ENCODE peak calls at places on chromosomes 7 and 10, in seven cellular contexts. B, L, Q, D, A, C and T are unnamed samples.

GRCh38 chr7:19899517-19899916 is 126.1 kb upstream of the TMEM196 start:
- DNase-seq in A (no peak), C (no peak), Q (no peak), B (no peak), D (no peak), L (no peak), T (no peak)

GRCh38 chr10:103502849-103503660 is 9.6 kb downstream of the NEURL1 start:
- DNase-seq in A (no peak), Q (no peak), D (no peak), B (no peak), C (peak; percentile 63), L (no peak), T (no peak)

GRCh38 chr7:103010220-103010607 is 64.4 kb downstream of the FBXL13 start:
- DNase-seq in D (no peak), A (no peak), L (no peak), Q (no peak), B (no peak), C (no peak), T (no peak)

GRCh38 chr7:34735526-34735925 is 77.5 kb downstream of the NPSR1 start:
- DNase-seq in B (no peak), C (no peak), L (no peak), D (no peak), A (no peak), Q (no peak), T (no peak)

GRCh38 chr7:85564861-85565630 is 378.2 kb upstream of the SEMA3D start:
- DNase-seq in L (no peak), A (no peak), C (no peak), Q (no peak), B (no peak), D (no peak), T (no peak)

GRCh38 chr10:7070950-7071349 is 339.9 kb downstream of the SFMBT2 start:
- DNase-seq in L (no peak), Q (no peak), D (no peak), C (no peak), B (no peak), A (no peak), T (no peak)

GRCh38 chr10:114207349-114207748 is 28.2 kb downstream of the TDRD1 start:
- DNase-seq in A (no peak), L (no peak), D (no peak), Q (no peak), C (no peak), B (no peak), T (no peak)

GRCh38 chr7:129143724-129144094 is 798 bp upstream of the TSPAN33 start:
- DNase-seq in Q (no peak), D (no peak), A (no peak), B (no peak), L (no peak), C (no peak), T (no peak)

GRCh38 chr10:122565766-122566206 is 5.2 kb downstream of the DMBT1 start:
- DNase-seq in L (peak; percentile 85), Q (peak; percentile 83), C (peak; percentile 81), D (peak; percentile 90), B (peak; percentile 72), A (peak; percentile 44), T (no peak)

GRCh38 chr10:29482591-29483421 is 152.0 kb downstream of the SVIL start:
- DNase-seq in C (no peak), D (no peak), A (no peak), Q (no peak), B (no peak), L (no peak), T (no peak)

GRCh38 chr7:101690061-101690460 is 61.0 kb upstream of the MYL10 start:
- DNase-seq in D (no peak), B (no peak), L (no peak), A (no peak), Q (peak; percentile 75), C (no peak), T (no peak)

GRCh38 chr10:69362471-69362954 is 54.2 kb downstream of the TACR2 start:
- DNase-seq in A (no peak), D (no peak), Q (peak; percentile 64), L (no peak), C (no peak), B (peak; percentile 65), T (no peak)

GRCh38 chr7:68420342-68420750 is 1177.9 kb upstream of the AUTS2 start:
- DNase-seq in Q (no peak), A (no peak), L (no peak), B (no peak), C (no peak), D (no peak), T (no peak)

GRCh38 chr10:58963101-58963534 is 213.3 kb upstream of the PHYHIPL start:
- DNase-seq in D (no peak), A (no peak), C (no peak), L (no peak), B (no peak), Q (no peak), T (no peak)

GRCh38 chr7:3034591-3035150 is 9.0 kb downstream of the CARD11 start:
- DNase-seq in C (no peak), A (no peak), D (peak; percentile 52), B (no peak), L (no peak), Q (no peak), T (no peak)

GRCh38 chr7:73701357-73701995 is 18.0 kb downstream of the STX1A start:
- DNase-seq in C (no peak), L (peak; percentile 68), Q (peak; percentile 62), D (no peak), B (no peak), A (peak; percentile 53), T (no peak)

DNA sequence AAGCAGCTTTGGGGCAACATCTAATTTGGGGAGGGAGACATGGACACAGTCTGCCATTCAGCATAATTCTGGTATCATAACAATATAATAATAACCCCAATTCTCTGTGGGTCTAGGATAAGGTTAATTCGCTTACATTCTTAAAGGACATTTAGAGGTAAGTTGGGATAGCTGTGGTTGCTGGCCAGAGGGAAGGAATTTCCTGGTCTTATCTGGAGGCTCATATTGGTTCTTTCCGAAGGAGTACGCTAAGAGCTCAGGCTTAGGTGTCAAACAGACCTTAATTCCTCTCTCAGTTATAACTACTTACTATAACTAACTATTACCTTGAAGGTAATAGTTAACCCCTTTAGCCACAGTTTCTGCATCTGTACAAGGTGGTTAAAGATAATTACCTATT is 68.8 kb downstream of the SPAG6 start:
- DNase-seq in B (no peak), C (no peak), D (no peak), A (no peak), L (no peak), Q (no peak), T (no peak)
- TF ChIP-seq POLR2AphosphoS5 in B (no peak), C (no peak), D (no peak), A (no peak), L (no peak), Q (no peak), T (no peak)

GRCh38 chr7:148543-148931 is 43.8 kb upstream of the FAM20C start:
- DNase-seq in D (no peak), B (no peak), Q (no peak), C (no peak), L (no peak), A (no peak), T (no peak)

GRCh38 chr7:150811-151221 is 41.6 kb upstream of the FAM20C start:
- DNase-seq in A (no peak), Q (no peak), B (no peak), D (peak; percentile 55), C (peak; percentile 83), L (no peak), T (no peak)

GRCh38 chr7:152647-153046 is 39.7 kb upstream of the FAM20C start:
- DNase-seq in D (no peak), C (peak; percentile 68), A (no peak), L (no peak), Q (no peak), B (no peak), T (no peak)

GRCh38 chr7:148932-149855 is 43.2 kb upstream of the FAM20C start:
- DNase-seq in C (peak; percentile 99), Q (peak; percentile 97), B (peak; percentile 97), L (peak; percentile 96), D (peak; percentile 98), A (peak; percentile 90), T (peak; percentile 82)

DNA sequence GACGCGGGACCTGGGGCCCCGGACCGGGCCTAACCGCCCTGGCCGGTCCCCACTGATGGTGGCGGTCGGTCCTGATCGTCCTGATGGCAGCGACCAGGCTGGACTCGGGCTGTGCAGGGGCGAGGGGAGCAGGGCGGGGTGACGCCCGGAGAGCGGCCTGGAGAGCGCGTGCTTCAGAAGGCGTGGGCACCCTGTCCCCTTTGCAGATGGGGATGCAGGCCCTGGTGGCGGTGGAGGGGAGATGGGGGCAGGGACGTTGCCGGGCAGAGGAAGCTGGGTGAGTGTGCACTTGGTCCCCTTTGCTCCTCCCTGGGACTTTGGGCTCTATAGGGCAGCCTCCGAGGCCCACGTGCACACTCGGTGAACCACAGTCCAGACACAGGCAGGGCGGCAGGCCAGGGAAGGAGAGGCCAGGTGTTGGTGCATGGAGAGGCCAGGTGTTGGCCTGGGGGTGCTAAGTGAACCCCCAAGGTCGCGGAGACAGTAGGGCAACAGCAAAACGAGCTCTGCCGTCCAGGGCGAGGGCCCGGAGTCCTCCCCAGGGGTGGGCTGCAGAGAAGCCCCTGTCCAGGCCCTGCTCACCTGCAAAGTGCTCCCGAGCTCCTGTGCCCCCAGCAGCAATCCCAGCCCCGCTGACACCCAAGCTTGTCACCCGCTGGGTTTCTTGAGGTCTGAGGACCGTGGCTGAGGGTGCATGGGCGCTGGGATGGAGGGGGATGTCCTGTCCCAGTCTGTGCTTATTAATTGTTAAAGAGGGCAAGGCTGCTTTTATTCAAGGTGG is 42.3 kb upstream of the FAM20C start:
- DNase-seq in A (no peak), Q (peak; percentile 52), D (peak; percentile 83), C (peak; percentile 94), B (peak; percentile 22), L (no peak), T (no peak)
- TF ChIP-seq POLR2A in A (no peak), Q (no peak), D (no peak), C (no peak), B (no peak), L (no peak), T (no peak)

GRCh38 chr7:25951414-25952276 is 200.4 kb upstream of the NFE2L3 start:
- DNase-seq in B (no peak), C (no peak), D (peak; percentile 80), L (no peak), A (no peak), Q (no peak), T (no peak)
- TF ChIP-seq POLR2AphosphoS5 in B (peak; percentile 65), C (peak; percentile 79), D (no peak), L (peak; percentile 77), A (peak; percentile 32), Q (peak; percentile 80), T (no peak)

GRCh38 chr7:24980695-24981543 is 941 bp upstream of the OSBPL3 start:
- DNase-seq in L (no peak), Q (peak; percentile 52), A (no peak), D (peak; percentile 81), C (peak; percentile 83), B (no peak), T (peak; percentile 29)
- TF ChIP-seq POLR2A in L (no peak), Q (no peak), A (no peak), D (no peak), C (no peak), B (no peak), T (no peak)